ENCODE peak calls at places on chromosomes 13 and 19, in eight cellular contexts. T is A549; W is uterus; S is stomach; C is neuronal stem cell; X is fibroblast of lung; J is naive thymus-derived CD4-positive, alpha-beta T cell; O is CD8-positive, alpha-beta memory T cell. R is an unnamed sample.
A peak's percentile ranks its signal among the peaks of the same experiment; 100 is the strongest.

GRCh38 chr19:10010247-10010691 is at the start of gene COL5A3:
- DNase-seq in T (no peak), W (peak; percentile 59), S (peak; percentile 27), C (no peak), X (no peak), J (no peak), O (no peak), R (peak; percentile 59)

GRCh38 chr19:35417278-35417677 is 30.8 kb upstream of the FFAR2 start:
- DNase-seq in T (no peak), W (no peak), S (no peak), C (no peak), X (no peak), J (no peak), O (no peak), R (no peak)

GRCh38 chr13:36445806-36446423 is 13.6 kb downstream of the CCNA1 start:
- DNase-seq in T (no peak), W (no peak), S (no peak), C (no peak), X (no peak), J (no peak), O (no peak), R (no peak)

GRCh38 chr13:106087201-106087600 is 448.3 kb downstream of the EFNB2 start:
- DNase-seq in T (no peak), W (no peak), S (no peak), C (no peak), X (no peak), J (no peak), O (no peak), R (peak; percentile 43)

GRCh38 chr13:97296740-97297139 is 74.6 kb downstream of the MBNL2 start:
- DNase-seq in T (no peak), W (no peak), S (no peak), C (no peak), X (no peak), J (no peak), O (no peak), R (no peak)

GRCh38 chr19:12325690-12326089 is 7.7 kb downstream of the ZNF563 start:
- DNase-seq in T (no peak), W (no peak), S (no peak), C (no peak), X (no peak), J (no peak), O (no peak), R (no peak)

GRCh38 chr19:53177986-53178385 is 15.2 kb downstream of the ZNF665 start:
- DNase-seq in T (no peak), W (no peak), S (no peak), C (no peak), X (no peak), J (no peak), O (no peak), R (no peak)

GRCh38 chr13:71242191-71242590 is 624.8 kb downstream of the DACH1 start:
- DNase-seq in T (no peak), W (no peak), S (no peak), C (peak; percentile 48), X (peak; percentile 40), J (no peak), O (no peak), R (no peak)

GRCh38 chr13:95783747-95784146 is 106.8 kb downstream of the DNAJC3 start:
- DNase-seq in T (no peak), W (no peak), S (no peak), C (no peak), X (no peak), J (no peak), O (no peak), R (no peak)

GRCh38 chr19:44876930-44877530 is 14.0 kb upstream of the TOMM40 start:
- DNase-seq in T (no peak), W (no peak), S (no peak), C (no peak), X (peak; percentile 28), J (no peak), O (peak; percentile 20), R (no peak)

GRCh38 chr13:28820099-28821051 is at the start of gene MTUS2:
- DNase-seq in T (no peak), W (no peak), S (no peak), C (peak; percentile 6), X (no peak), J (no peak), O (no peak), R (no peak)

GRCh38 chr19:1324792-1325567 is 39.3 kb downstream of the EFNA2 start:
- DNase-seq in T (peak; percentile 58), W (peak; percentile 31), S (peak; percentile 52), C (no peak), X (peak; percentile 72), J (peak; percentile 7), O (no peak), R (no peak)

GRCh38 chr13:34708914-34709313 is 233.2 kb upstream of the NBEA start:
- DNase-seq in T (no peak), W (no peak), S (no peak), C (no peak), X (no peak), J (no peak), O (no peak), R (no peak)

GRCh38 chr19:29259153-29259552 is 46.2 kb upstream of the UQCRFS1 start:
- DNase-seq in T (no peak), W (no peak), S (no peak), C (no peak), X (no peak), J (no peak), O (no peak), R (no peak)

GRCh38 chr19:38707512-38708114 is 36.7 kb downstream of the CAPN12 start:
- DNase-seq in T (no peak), W (peak; percentile 81), S (peak; percentile 94), C (no peak), X (peak; percentile 65), J (no peak), O (no peak), R (peak; percentile 70)

GRCh38 chr13:97660488-97661086 is 226.6 kb downstream of the RAP2A start:
- DNase-seq in T (no peak), W (no peak), S (no peak), C (no peak), X (no peak), J (no peak), O (no peak), R (no peak)

DNA sequence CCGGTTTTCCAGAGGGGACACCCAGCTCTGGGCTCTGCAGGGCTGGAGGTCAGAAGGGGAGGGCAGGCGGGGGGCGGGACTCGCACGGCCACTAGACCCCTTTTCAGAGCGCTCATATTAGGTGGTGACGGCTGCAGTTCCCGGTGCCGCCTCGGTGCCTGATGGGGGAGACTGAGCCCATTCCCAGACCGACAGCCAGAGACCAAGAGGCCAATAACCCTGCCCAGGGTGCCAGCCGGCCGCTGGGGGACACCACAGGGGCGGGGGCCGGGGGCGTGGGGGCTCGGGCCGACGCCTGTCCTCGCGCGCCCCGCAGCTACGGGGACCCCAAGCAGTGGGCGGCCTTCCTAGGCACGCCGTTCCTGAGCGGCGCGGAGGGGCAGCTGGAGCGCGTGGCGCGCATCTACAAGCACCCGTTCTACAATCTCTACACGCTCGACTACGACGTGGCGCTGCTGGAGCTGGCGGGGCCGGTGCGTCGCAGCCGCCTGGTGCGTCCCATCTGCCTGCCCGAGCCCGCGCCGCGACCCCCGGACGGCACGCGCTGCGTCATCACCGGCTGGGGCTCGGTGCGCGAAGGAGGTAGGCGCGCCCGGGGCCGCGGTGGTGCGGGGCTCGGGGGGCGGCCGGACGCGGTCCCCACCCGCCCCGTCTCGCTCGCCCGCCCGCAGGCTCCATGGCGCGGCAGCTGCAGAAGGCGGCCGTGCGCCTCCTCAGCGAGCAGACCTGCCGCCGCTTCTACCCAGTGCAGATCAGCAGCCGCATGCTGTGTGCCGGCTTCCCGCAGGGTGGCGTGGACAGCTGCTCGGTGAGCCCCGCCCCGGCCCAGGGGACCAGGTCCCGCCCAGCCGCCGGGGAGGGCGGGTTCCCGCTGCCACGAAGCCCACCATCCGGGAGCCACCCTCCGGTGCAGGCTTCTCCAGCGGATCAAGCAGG is 2.4 kb downstream of the TIMM13 start:
- DNase-seq in T (no peak), W (no peak), S (peak; percentile 30), C (peak; percentile 43), X (peak; percentile 76), J (no peak), O (no peak), R (no peak)
- H3K9me3 ChIP-seq in T (no peaks in the 10 kb centered on the region), W (no peaks in the 10 kb centered on the region), S (no peaks in the 10 kb centered on the region), C (peaks cover 1% of the 10 kb centered on the region), X (no peaks in the 10 kb centered on the region), J (no peaks in the 10 kb centered on the region), O (no peaks in the 10 kb centered on the region), R (no peaks in the 10 kb centered on the region)

DNA sequence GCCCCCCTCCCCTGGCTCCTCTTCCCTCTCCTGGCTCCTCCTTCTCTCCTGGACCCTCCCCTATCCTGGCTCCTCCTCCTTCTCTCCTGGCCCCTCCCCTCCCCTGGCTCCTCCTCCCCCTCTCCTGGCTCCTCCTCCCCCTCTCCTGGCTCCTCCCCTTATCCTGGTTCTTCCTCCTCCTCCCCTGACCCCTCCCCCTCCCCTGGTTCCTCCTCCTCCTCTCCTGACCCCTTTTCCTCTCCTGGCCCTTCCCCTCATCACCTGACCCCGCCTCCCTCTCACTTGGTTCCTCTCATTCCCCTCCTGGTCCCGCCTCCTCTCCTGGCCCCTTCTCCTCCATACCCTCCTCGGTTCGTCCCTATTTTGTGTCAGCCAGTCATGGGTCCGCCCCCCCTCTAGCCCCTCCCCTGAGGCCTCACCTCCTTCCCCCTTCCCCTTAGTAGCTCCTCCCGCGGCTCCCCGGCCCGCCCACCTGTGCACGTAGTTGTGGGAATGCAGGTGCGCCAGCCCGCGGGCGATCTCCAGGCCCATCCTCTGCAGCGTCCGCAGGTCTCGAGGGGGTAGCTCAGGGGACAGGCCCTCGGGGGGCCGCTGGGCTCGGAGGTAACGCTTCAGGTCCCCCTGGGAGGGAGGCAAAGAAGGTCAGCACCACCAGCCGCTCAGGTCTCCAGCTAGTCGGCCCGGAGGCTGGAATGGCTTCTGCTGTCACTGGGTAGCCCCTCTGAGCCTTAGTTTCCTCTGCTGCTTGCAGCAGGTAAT is 9.5 kb downstream of the LMTK3 start:
- DNase-seq in T (peak; percentile 88), W (no peak), S (peak; percentile 95), C (peak; percentile 96), X (no peak), J (peak; percentile 86), O (peak; percentile 74), R (peak; percentile 89)
- H3K4me3 ChIP-seq in T (peak overlapping the region; percentile 45), W (no peak overlapping the region), S (peak overlapping the region; percentile 27), C (peak overlapping the region; percentile 77), X (no peak overlapping the region), J (peak overlapping the region; percentile 37), O (peak overlapping the region; percentile 34), R (no peak overlapping the region)

GRCh38 chr13:60016229-60016628 is 147.5 kb downstream of the DIAPH3 start:
- DNase-seq in T (no peak), W (no peak), S (no peak), C (no peak), X (no peak), J (no peak), O (no peak), R (no peak)
- H3K4me1 ChIP-seq in T (no peaks in the 10 kb centered on the region), W (no peaks in the 10 kb centered on the region), S (peaks cover 15% of the 10 kb centered on the region), C (peaks cover 2% of the 10 kb centered on the region), X (no peaks in the 10 kb centered on the region), J (no peaks in the 10 kb centered on the region), O (no peaks in the 10 kb centered on the region), R (peaks cover 17% of the 10 kb centered on the region)

DNA sequence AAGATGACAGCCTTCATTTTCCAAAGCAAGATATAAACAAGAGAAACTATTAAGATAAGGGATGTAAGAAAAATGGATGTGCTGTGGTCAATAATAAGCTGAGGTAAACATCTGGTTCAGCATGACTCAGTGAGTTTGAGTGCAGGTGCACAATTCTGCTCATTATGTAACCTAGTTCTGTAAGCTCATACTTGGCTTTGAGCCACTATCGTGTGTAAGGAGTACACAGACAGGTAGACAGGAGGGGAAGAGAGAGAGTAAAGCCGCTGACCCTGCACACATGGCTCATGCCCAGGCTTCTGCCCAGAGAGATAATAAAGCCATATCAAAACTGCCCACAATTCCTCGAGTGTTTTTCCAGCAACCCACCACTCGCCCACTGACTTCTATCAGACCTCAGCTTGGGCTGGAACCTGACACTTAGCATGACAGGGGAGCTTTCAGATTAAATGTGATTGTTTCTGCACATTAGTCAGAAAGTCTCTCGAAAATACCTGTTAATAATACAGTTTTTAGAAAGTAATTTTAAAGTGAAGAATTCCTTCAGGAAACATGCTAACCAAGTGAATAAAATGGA is 51.7 kb downstream of the ZNF91 start:
- DNase-seq in T (no peak), W (no peak), S (no peak), C (no peak), X (peak; percentile 7), J (no peak), O (no peak), R (no peak)
- H3K9me3 ChIP-seq in T (peaks cover 46% of the 10 kb centered on the region), W (no peaks in the 10 kb centered on the region), S (peaks cover 98% of the 10 kb centered on the region), C (peaks cover 38% of the 10 kb centered on the region), X (peaks cover 2% of the 10 kb centered on the region), J (peaks cover 41% of the 10 kb centered on the region), O (peaks cover 53% of the 10 kb centered on the region), R (peaks cover 98% of the 10 kb centered on the region)